ENCODE peak calls at places on chromosomes 5 and 9, in four cellular contexts. X, O, I and W are unnamed samples.

GRCh38 chr5:142109356-142110045 is 922 bp downstream of the NDFIP1 start:
- DNase-seq in I (no peak), X (no peak), O (no peak), W (no peak)

GRCh38 chr5:997001-997474 is 11.6 kb upstream of the NKD2 start:
- DNase-seq in X (peak), O (no peak), I (no peak), W (no peak)

GRCh38 chr5:99808657-99809230 is 726.4 kb upstream of the FAM174A start:
- DNase-seq in I (no peak), X (no peak), O (no peak), W (no peak)

GRCh38 chr5:148796931-148797330 is 29.5 kb upstream of the ADRB2 start:
- DNase-seq in I (no peak), X (no peak), O (no peak), W (no peak)

GRCh38 chr9:93600504-93600903 is 24.1 kb downstream of the PHF2 start:
- DNase-seq in X (peak), O (no peak), I (no peak), W (peak)

GRCh38 chr5:40674661-40675235 is 5.0 kb upstream of the PTGER4 start:
- DNase-seq in I (no peak), O (no peak), X (no peak), W (no peak)

GRCh38 chr5:56512314-56512996 is 279.3 kb upstream of the ANKRD55 start:
- DNase-seq in I (no peak), O (no peak), X (peak), W (no peak)

GRCh38 chr5:151092750-151093149 is 11.9 kb upstream of the TNIP1 start:
- DNase-seq in I (no peak), O (no peak), X (no peak), W (no peak)

GRCh38 chr9:81669011-81669739 is 20.2 kb downstream of the TLE1 start:
- DNase-seq in X (no peak), I (no peak), O (no peak), W (no peak)

GRCh38 chr5:9782806-9783560 is 152.8 kb upstream of the TAS2R1 start:
- DNase-seq in O (no peak), I (no peak), X (no peak), W (no peak)

GRCh38 chr5:136123236-136123768 is 9.3 kb upstream of the SMAD5 start:
- DNase-seq in O (no peak), X (no peak), I (no peak), W (no peak)

GRCh38 chr5:157280927-157281326 is 15.0 kb downstream of the CYFIP2 start:
- DNase-seq in I (no peak), X (no peak), O (no peak), W (no peak)

GRCh38 chr9:124190761-124191160 is 67.0 kb upstream of the NEK6 start:
- DNase-seq in X (no peak), I (no peak), O (no peak), W (no peak)

GRCh38 chr5:132788508-132788907 is 11.5 kb upstream of the SEPTIN8 start:
- DNase-seq in X (no peak), I (no peak), O (no peak), W (no peak)

GRCh38 chr5:151924564-151925395 is at the start of gene GLRA1:
- DNase-seq in I (peak), O (peak), X (no peak), W (no peak)

GRCh38 chr9:124271660-124272059 is 13.9 kb downstream of the NEK6 start:
- DNase-seq in O (no peak), X (peak), I (no peak), W (no peak)

GRCh38 chr5:119515192-119515591 is 62.9 kb downstream of the HSD17B4 start:
- DNase-seq in X (no peak), O (no peak), I (no peak), W (no peak)

GRCh38 chr5:5275211-5275610 is 135.1 kb downstream of the ADAMTS16 start:
- DNase-seq in X (no peak), O (no peak), I (no peak), W (no peak)

GRCh38 chr9:123058834-123059233 is 25.4 kb downstream of the GPR21 start:
- DNase-seq in X (no peak), O (no peak), I (no peak), W (no peak)

GRCh38 chr9:134007150-134007549 is 15.0 kb upstream of the VAV2 start:
- DNase-seq in O (no peak), X (no peak), I (no peak), W (peak)

GRCh38 chr5:108650997-108651396 is 96.7 kb upstream of the FER start:
- DNase-seq in O (no peak), I (no peak), X (no peak), W (no peak)

GRCh38 chr9:114004221-114004716 is 73.8 kb downstream of the AMBP start:
- DNase-seq in X (peak), I (no peak), O (no peak), W (no peak)

GRCh38 chr9:127763918-127764384 is 14.5 kb downstream of the SH2D3C start:
- DNase-seq in X (no peak), O (no peak), I (no peak), W (no peak)

GRCh38 chr9:129027224-129027684 is 877 bp downstream of the SH3GLB2 start:
- DNase-seq in O (no peak), I (no peak), X (peak), W (no peak)

GRCh38 chr5:31383734-31384133 is 148.2 kb downstream of the DROSHA start:
- DNase-seq in X (no peak), I (no peak), O (no peak), W (no peak)

GRCh38 chr5:56139978-56140562 is 93.1 kb downstream of the ANKRD55 start:
- DNase-seq in I (no peak), X (no peak), O (no peak), W (no peak)

GRCh38 chr9:109510506-109510905 is 12.4 kb upstream of the PTPN3 start:
- DNase-seq in O (no peak), I (no peak), X (no peak), W (no peak)

GRCh38 chr5:113081881-113082546 is 105.4 kb downstream of the DCP2 start:
- DNase-seq in X (no peak), I (no peak), O (no peak), W (no peak)

GRCh38 chr9:13791816-13792215 is 512.3 kb upstream of the MPDZ start:
- DNase-seq in O (no peak), X (no peak), I (no peak), W (no peak)

GRCh38 chr5:132087176-132087575 is 13.6 kb downstream of the CSF2 start:
- DNase-seq in I (no peak), X (no peak), O (no peak), W (no peak)

GRCh38 chr5:152437861-152438260 is 32.8 kb upstream of the NMUR2 start:
- DNase-seq in X (no peak), I (no peak), O (no peak), W (no peak)

GRCh38 chr9:6194934-6195333 is 20.7 kb upstream of the IL33 start:
- DNase-seq in X (no peak), I (no peak), O (no peak), W (no peak)
- TF ChIP-seq CTCF in X (no peak), I (peak), O (no peak), W (peak)

GRCh38 chr5:124652892-124653441 is 93.5 kb downstream of the ZNF608 start:
- DNase-seq in X (no peak), I (no peak), O (no peak), W (no peak)
- TF ChIP-seq CTCF in X (no peak), I (no peak), O (no peak), W (no peak)

GRCh38 chr5:69271376-69271775 is 36.7 kb downstream of the CDK7 start:
- DNase-seq in X (no peak), I (no peak), O (no peak), W (no peak)

GRCh38 chr5:69270827-69271226 is 36.1 kb downstream of the CDK7 start:
- DNase-seq in X (no peak), O (no peak), I (no peak), W (no peak)

GRCh38 chr5:69261034-69261433 is 26.3 kb downstream of the CDK7 start:
- DNase-seq in O (no peak), I (no peak), X (no peak), W (no peak)

GRCh38 chr5:69268899-69269298 is 34.2 kb downstream of the CDK7 start:
- DNase-seq in I (no peak), O (no peak), X (no peak), W (no peak)

GRCh38 chr5:69265931-69266330 is 31.2 kb downstream of the CDK7 start:
- DNase-seq in X (no peak), O (no peak), I (no peak), W (no peak)
- TF ChIP-seq CTCF in X (no peak), O (no peak), I (no peak), W (peak)

GRCh38 chr9:92500725-92501124 is 18.4 kb upstream of the ASPN start:
- DNase-seq in X (no peak), I (no peak), O (no peak), W (no peak)

GRCh38 chr9:92504881-92505280 is 22.6 kb upstream of the ASPN start:
- DNase-seq in I (no peak), X (no peak), O (no peak), W (no peak)

GRCh38 chr9:92499701-92500100 is 17.4 kb upstream of the ASPN start:
- DNase-seq in O (no peak), X (no peak), I (no peak), W (no peak)

GRCh38 chr9:92506184-92506857 is 24.0 kb upstream of the ASPN start:
- DNase-seq in O (no peak), I (no peak), X (peak), W (no peak)

GRCh38 chr9:92501671-92502393 is 19.5 kb upstream of the ASPN start:
- DNase-seq in X (peak), O (no peak), I (no peak), W (no peak)
- TF ChIP-seq CTCF in X (peak), O (no peak), I (no peak), W (peak)

GRCh38 chr5:25858019-25858418 is 1180.4 kb downstream of the CDH9 start:
- DNase-seq in X (no peak), I (no peak), O (no peak), W (no peak)
- TF ChIP-seq CTCF in X (no peak), I (peak), O (no peak), W (no peak)

GRCh38 chr5:32526815-32527214 is 58.5 kb upstream of the SUB1 start:
- DNase-seq in I (no peak), X (no peak), O (no peak), W (no peak)

GRCh38 chr5:32520326-32520725 is 65.0 kb upstream of the SUB1 start:
- DNase-seq in O (no peak), I (no peak), X (no peak), W (no peak)

GRCh38 chr5:32520995-32521394 is 64.4 kb upstream of the SUB1 start:
- DNase-seq in I (no peak), O (no peak), X (no peak), W (no peak)

GRCh38 chr5:32522429-32523143 is 62.8 kb upstream of the SUB1 start:
- DNase-seq in I (no peak), X (peak), O (no peak), W (no peak)

DNA sequence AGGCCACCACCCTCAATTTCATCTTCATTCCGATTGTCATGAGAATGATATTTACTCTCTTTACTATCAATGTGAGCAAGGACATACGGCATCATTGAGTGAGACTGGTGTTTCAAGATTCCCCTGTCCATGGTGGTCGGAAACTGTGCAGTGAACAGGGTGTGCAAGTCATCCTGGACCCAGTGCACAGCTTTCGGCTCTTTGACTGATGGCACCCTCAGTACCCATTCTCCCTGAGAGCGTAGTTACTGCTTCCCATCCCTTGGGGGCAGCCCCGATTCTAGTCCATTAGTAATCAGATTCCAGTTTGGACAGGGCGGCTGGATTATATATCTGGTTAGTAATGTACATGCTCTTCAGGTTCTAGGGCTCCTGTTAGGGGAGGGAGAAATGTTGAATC is 61.7 kb upstream of the SUB1 start:
- DNase-seq in I (no peak), O (no peak), X (no peak), W (no peak)
- TF ChIP-seq CTCF in I (no peak), O (no peak), X (no peak), W (peak)